ENCODE peak calls at places on chromosome 15, in five cellular contexts. O is endothelial cell; N is thoracic aorta; S is H7; V is activated T-cell treated with anti-CD3 and anti-CD28 coated beads, Interleukin-2, amount 50 U/mL, for 24 hours. P is an unnamed sample.
A peak's percentile ranks its signal among the peaks of the same experiment; 100 is the strongest.

GRCh38 chr15:77778802-77779201 is 146.1 kb upstream of the LINGO1 start:
- DNase-seq in O (no peak), N (no peak), S (no peak), V (no peak), P (no peak)

GRCh38 chr15:94670436-94671034 is 439.2 kb downstream of the MCTP2 start:
- DNase-seq in O (no peak), N (no peak), S (peak; percentile 49), V (no peak), P (peak; percentile 25)

GRCh38 chr15:26697913-26698312 is 75.0 kb downstream of the GABRB3 start:
- DNase-seq in O (no peak), N (no peak), S (no peak), V (no peak), P (no peak)

GRCh38 chr15:60121845-60122244 is 117.7 kb downstream of the FOXB1 start:
- DNase-seq in O (no peak), N (no peak), S (no peak), V (peak; percentile 37), P (no peak)

GRCh38 chr15:28986108-28986507 is 100.3 kb downstream of the APBA2 start:
- DNase-seq in O (no peak), N (no peak), S (no peak), V (no peak), P (no peak)

GRCh38 chr15:88382482-88382983 is 84.7 kb downstream of the MRPL46 start:
- DNase-seq in O (no peak), N (no peak), S (no peak), V (no peak), P (no peak)

GRCh38 chr15:69303337-69304175 is 4.8 kb downstream of the PAQR5 start:
- DNase-seq in O (no peak), N (no peak), S (peak; percentile 77), V (no peak), P (no peak)

GRCh38 chr15:66651198-66651597 is 50.8 kb upstream of the SMAD6 start:
- DNase-seq in O (no peak), N (no peak), S (no peak), V (no peak), P (no peak)

GRCh38 chr15:93302080-93302765 is 213.2 kb upstream of the RGMA start:
- DNase-seq in O (no peak), N (no peak), S (no peak), V (no peak), P (no peak)